ENCODE peak calls at places on chromosomes 6 and 20, in four cellular contexts. M, X, Q and D are unnamed samples.
A peak's percentile ranks its signal among the peaks of the same experiment; 100 is the strongest.

GRCh38 chr20:51575486-51575885 is 33.0 kb upstream of the NFATC2 start:
- DNase-seq in Q (no peak), M (no peak), X (no peak), D (no peak)

GRCh38 chr6:73649783-73650182 is 4.0 kb downstream of the SLC17A5 start:
- DNase-seq in M (no peak), Q (no peak), X (no peak), D (no peak)

GRCh38 chr6:73290435-73290834 is 27.4 kb upstream of the KHDC1 start:
- DNase-seq in X (no peak), M (no peak), Q (no peak), D (no peak)

GRCh38 chr20:32476684-32477593 is 108.2 kb downstream of the NOL4L start:
- DNase-seq in X (no peak), M (no peak), Q (no peak), D (peak; percentile 14)

GRCh38 chr6:111711476-111711875 is 105.8 kb upstream of the TRAF3IP2 start:
- DNase-seq in Q (no peak), M (peak; percentile 58), X (peak; percentile 74), D (no peak)

GRCh38 chr6:8219352-8219943 is 117.1 kb upstream of the EEF1E1 start:
- DNase-seq in X (no peak), M (no peak), Q (peak; percentile 65), D (no peak)

GRCh38 chr6:169287675-169288074 is 34.0 kb upstream of the THBS2 start:
- DNase-seq in M (no peak), Q (no peak), X (no peak), D (no peak)

GRCh38 chr20:44643596-44644383 is 7.7 kb downstream of the ADA start:
- DNase-seq in X (peak; percentile 82), M (peak; percentile 76), Q (peak; percentile 50), D (no peak)

GRCh38 chr6:114543696-114544095 is 200.9 kb upstream of the HS3ST5 start:
- DNase-seq in X (no peak), M (no peak), Q (no peak), D (no peak)

GRCh38 chr20:59735917-59736316 is 131.6 kb downstream of the PHACTR3 start:
- DNase-seq in X (no peak), Q (no peak), M (no peak), D (no peak)

GRCh38 chr6:156910938-156911337 is 133.8 kb downstream of the ARID1B start:
- DNase-seq in M (no peak), Q (no peak), X (no peak), D (no peak)

GRCh38 chr6:92979281-92979680 is 440.1 kb downstream of the EPHA7 start:
- DNase-seq in X (no peak), M (no peak), Q (no peak), D (no peak)

GRCh38 chr20:4780245-4780644 is 58.5 kb downstream of the PRND start:
- DNase-seq in X (no peak), M (no peak), Q (no peak), D (no peak)

GRCh38 chr6:135250751-135251356 is 69.7 kb downstream of the MYB start:
- DNase-seq in M (no peak), X (no peak), Q (no peak), D (no peak)

GRCh38 chr20:8633366-8633765 is 435.5 kb upstream of the PLCB4 start:
- DNase-seq in M (no peak), Q (no peak), X (no peak), D (no peak)

GRCh38 chr6:125293587-125293986 is 8.2 kb downstream of the HDDC2 start:
- DNase-seq in Q (no peak), M (no peak), X (no peak), D (no peak)

GRCh38 chr6:116536216-116536621 is 9.3 kb downstream of the TRAPPC3L start:
- DNase-seq in M (no peak), Q (peak; percentile 12), X (no peak), D (no peak)

GRCh38 chr6:138036111-138036510 is 71.1 kb downstream of the PERP start:
- DNase-seq in Q (no peak), X (no peak), M (no peak), D (no peak)

GRCh38 chr6:97677626-97678025 is 394.6 kb upstream of the MMS22L start:
- DNase-seq in M (no peak), Q (no peak), X (no peak), D (no peak)

GRCh38 chr6:4004249-4004648 is 74.7 kb downstream of the FAM217A start:
- DNase-seq in X (no peak), Q (no peak), M (no peak), D (no peak)

GRCh38 chr6:31871068-31871659 is 7.6 kb downstream of the SLC44A4 start:
- DNase-seq in M (no peak), X (no peak), Q (no peak), D (no peak)

GRCh38 chr20:58039569-58040092 is 188.8 kb downstream of the ANKRD60 start:
- DNase-seq in X (no peak), M (peak; percentile 43), Q (no peak), D (no peak)

GRCh38 chr6:73231986-73232391 is 6.7 kb upstream of the KHDC1L start:
- DNase-seq in M (no peak), X (no peak), Q (no peak), D (no peak)

GRCh38 chr6:45970326-45970725 is 45.3 kb downstream of the CLIC5 start:
- DNase-seq in X (no peak), Q (no peak), M (no peak), D (no peak)

GRCh38 chr6:106705156-106705555 is 75.8 kb downstream of the QRSL1 start:
- DNase-seq in X (no peak), Q (no peak), M (no peak), D (no peak)

GRCh38 chr6:52840763-52841585 is at the start of gene GSTA5:
- DNase-seq in Q (no peak), X (no peak), M (no peak), D (no peak)

GRCh38 chr6:56043076-56043475 is 167.7 kb upstream of the BMP5 start:
- DNase-seq in Q (no peak), M (no peak), X (no peak), D (no peak)
- TF ChIP-seq CTCF in Q (no peak), M (no peak), X (no peak), D (no peak)

DNA sequence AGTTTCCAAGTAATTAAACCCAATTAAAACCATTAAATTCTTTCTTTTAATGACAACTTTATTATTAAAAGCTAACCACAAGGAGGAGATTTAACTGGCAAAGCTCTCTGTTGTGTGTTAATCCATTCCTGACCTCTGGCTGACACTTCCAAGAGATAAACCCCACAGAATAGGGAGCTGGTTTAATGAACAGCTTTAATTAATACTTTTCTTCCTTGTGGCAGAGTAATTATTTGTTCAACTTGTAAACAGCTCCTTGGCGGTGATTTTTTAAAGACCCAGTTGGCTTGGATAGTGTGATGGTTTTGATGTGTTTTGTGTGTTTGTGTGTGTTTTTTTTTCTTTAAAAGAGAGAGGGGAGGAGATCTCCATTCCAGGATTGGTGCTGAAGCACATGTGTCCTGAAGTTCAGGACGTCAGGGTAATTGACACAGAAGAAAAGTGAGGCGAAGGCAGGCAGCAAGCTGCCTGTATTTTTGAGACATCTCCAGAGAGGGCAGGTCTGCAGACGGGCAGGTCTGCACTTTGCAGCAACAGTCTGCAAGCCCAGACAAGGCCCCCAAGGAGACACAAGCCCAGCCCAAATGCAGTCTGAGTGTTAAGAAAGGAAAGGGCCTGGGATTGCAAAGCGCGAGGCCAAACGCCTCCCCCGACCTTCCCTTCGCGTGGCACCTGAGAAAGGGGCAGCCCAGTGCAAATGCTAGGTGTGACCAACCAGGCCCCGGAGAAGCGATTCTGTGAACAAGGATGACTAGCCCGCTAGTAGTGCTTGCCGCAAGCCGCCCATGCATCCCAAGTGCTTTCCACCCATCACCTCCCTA is 230.7 kb downstream of the ZMYND8 start:
- DNase-seq in X (peak; percentile 41), M (peak; percentile 21), Q (no peak), D (no peak)
- TF ChIP-seq CTCF in X (no peak), M (no peak), Q (no peak), D (no peak)

GRCh38 chr6:152720964-152721363 is 23.3 kb downstream of the MYCT1 start:
- DNase-seq in Q (no peak), M (no peak), X (no peak), D (no peak)

GRCh38 chr6:152721956-152722355 is 24.3 kb downstream of the MYCT1 start:
- DNase-seq in Q (no peak), X (no peak), M (no peak), D (no peak)

DNA sequence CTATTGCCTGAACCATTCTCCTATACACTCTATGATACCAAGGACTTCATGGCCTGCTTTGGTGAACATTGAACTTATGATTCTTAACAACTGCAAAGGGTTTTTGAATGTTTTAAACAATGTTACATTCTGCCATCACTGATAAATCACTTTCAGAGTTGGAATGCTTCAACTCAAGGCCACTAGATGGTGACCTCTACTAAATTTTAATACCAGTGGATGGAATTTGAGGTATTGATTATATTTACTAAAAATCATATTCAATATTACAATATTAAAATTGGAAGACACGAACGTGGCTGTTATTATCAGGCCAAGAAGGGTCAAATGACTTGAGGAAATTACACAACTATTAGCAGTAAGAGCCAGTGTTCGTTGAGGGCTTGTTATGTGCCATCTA is 18.6 kb downstream of the MYCT1 start:
- DNase-seq in Q (no peak), X (no peak), M (no peak), D (no peak)
- TF ChIP-seq CTCF in Q (no peak), X (no peak), M (no peak), D (no peak)

DNA sequence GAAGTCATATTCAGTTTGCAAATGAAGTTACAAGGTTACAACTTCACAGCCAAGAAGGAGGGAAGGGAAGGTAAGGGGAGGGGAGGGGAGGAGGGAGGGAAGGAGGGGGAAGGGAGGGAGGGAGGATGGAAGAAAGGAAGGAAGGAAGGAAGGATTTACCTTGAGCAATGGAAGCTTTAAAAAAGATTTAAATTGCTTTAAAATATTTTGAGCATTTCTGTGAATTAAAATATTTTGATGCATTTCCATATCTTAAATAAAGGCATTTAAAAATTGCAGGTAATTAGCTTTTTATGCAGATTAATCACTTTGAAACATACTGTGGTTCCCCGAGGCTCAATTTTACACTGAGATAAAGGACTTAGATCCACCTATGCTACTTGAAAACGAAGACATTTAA is 618.0 kb downstream of the TFAP2A start:
- DNase-seq in Q (no peak), M (no peak), X (no peak), D (no peak)
- TF ChIP-seq CTCF in Q (no peak), M (no peak), X (no peak), D (no peak)

DNA sequence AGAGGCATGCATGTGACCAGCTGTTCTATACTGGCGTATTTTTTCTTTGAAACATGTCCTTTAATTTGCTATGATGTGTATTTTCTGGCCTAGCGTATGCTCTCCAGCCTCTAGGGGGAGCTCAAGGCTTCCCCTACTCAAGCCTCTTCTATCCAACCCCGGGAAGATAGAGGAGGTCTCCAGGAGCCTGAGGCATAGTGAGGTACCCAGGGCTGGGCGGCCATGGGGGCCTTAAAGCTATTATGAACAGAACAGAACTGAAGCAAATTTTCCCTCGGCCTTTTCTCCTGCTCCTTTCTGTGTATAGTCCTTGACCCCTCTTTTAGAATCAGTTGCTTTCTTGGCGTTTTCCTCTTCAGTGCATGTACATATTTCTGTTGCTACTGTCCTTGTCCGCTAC is 528.9 kb downstream of the MAFB start:
- DNase-seq in X (peak; percentile 41), M (peak; percentile 13), Q (peak; percentile 40), D (no peak)
- TF ChIP-seq CTCF in X (peak; percentile 66), M (peak; percentile 75), Q (peak; percentile 55), D (peak; percentile 49)

GRCh38 chr20:37758332-37758731 is 64.5 kb downstream of the CTNNBL1 start:
- DNase-seq in X (no peak), Q (no peak), M (peak; percentile 6), D (no peak)
- TF ChIP-seq CTCF in X (no peak), Q (no peak), M (no peak), D (no peak)